ENCODE peak calls at places on chromosomes 4 and X, in six cellular contexts. S is HepG2, L is thoracic aorta, O is right lobe of liver, A is Panc1, X is cardiac muscle cell. I is an unnamed sample. For H3K36me3 and H3K4me1, the result is how much of the 10 kb centered on the place peaks cover.

GRCh38 chrX:118324588-118324987 is 21.3 kb upstream of the WDR44 start:
- DNase-seq in S (no peak), A (no peak), X (no peak), O (no peak), L (no peak), I (no peak)

GRCh38 chr4:53477038-53477565 is 99.7 kb downstream of the FIP1L1 start:
- DNase-seq in L (no peak), A (no peak), S (peak), X (no peak), O (no peak), I (no peak)

GRCh38 chr4:158656439-158656838 is 15.2 kb downstream of the C4orf46 start:
- DNase-seq in L (no peak), A (no peak), O (no peak), X (no peak), S (no peak), I (no peak)

GRCh38 chr4:12963912-12964311 is 520.2 kb downstream of the RAB28 start:
- DNase-seq in L (no peak), O (no peak), X (no peak), S (peak), A (no peak), I (no peak)

GRCh38 chrX:122626871-122627270 is 557.2 kb upstream of the GRIA3 start:
- DNase-seq in L (no peak), S (no peak), X (no peak), A (no peak), O (no peak), I (no peak)

GRCh38 chr4:151692821-151693504 is 67.8 kb downstream of the GATB start:
- DNase-seq in S (no peak), L (no peak), O (no peak), X (no peak), A (no peak), I (no peak)

GRCh38 chr4:132123870-132124623 is 1025.0 kb upstream of the PCDH10 start:
- DNase-seq in S (no peak), A (peak), O (no peak), L (no peak), X (peak), I (no peak)

GRCh38 chr4:86840858-86841257 is 8.3 kb downstream of the SLC10A6 start:
- DNase-seq in S (no peak), X (no peak), O (no peak), A (no peak), L (no peak), I (no peak)

GRCh38 chr4:128228778-128229457 is 58.7 kb downstream of the PGRMC2 start:
- DNase-seq in A (no peak), O (no peak), S (no peak), L (no peak), X (peak), I (no peak)

GRCh38 chr4:3204021-3204431 is 44.9 kb upstream of the MSANTD1 start:
- DNase-seq in O (peak), L (no peak), A (no peak), S (peak), X (peak), I (no peak)

GRCh38 chrX:10795721-10796120 is 175.3 kb upstream of the MID1 start:
- DNase-seq in X (no peak), A (no peak), L (no peak), O (no peak), S (no peak), I (no peak)

GRCh38 chr4:102823897-102824296 is 3.5 kb downstream of the UBE2D3 start:
- DNase-seq in O (no peak), L (no peak), X (no peak), S (no peak), A (no peak), I (no peak)

GRCh38 chr4:174216935-174217272 is 66.6 kb downstream of the FBXO8 start:
- DNase-seq in O (no peak), X (no peak), L (no peak), A (no peak), S (no peak), I (no peak)

GRCh38 chrX:150768132-150768485 is 74.9 kb downstream of the MTMR1 start:
- DNase-seq in O (no peak), S (no peak), A (no peak), L (no peak), X (peak), I (no peak)

GRCh38 chr4:76001760-76002159 is 5.5 kb downstream of the CXCL9 start:
- DNase-seq in S (no peak), A (no peak), X (no peak), L (no peak), O (no peak), I (no peak)

GRCh38 chr4:149521611-149522010 is 294.0 kb downstream of the IQCM start:
- DNase-seq in O (no peak), A (no peak), S (no peak), L (no peak), X (no peak), I (no peak)

GRCh38 chr4:2289311-2289954 is 27.5 kb upstream of the MXD4 start:
- DNase-seq in S (no peak), L (no peak), O (no peak), X (no peak), A (no peak), I (no peak)

GRCh38 chr4:33592701-33593100 is 2651.6 kb downstream of the ARAP2 start:
- DNase-seq in S (no peak), O (no peak), A (no peak), X (peak), L (no peak), I (no peak)

GRCh38 chr4:12949719-12950118 is 534.4 kb downstream of the RAB28 start:
- DNase-seq in X (no peak), A (no peak), L (no peak), O (peak), S (peak), I (no peak)

GRCh38 chr4:84814100-84814750 is 152.3 kb downstream of the WDFY3 start:
- DNase-seq in S (peak), A (peak), L (peak), X (peak), O (no peak), I (peak)

GRCh38 chr4:53019485-53020382 is 157.6 kb downstream of the RASL11B start:
- DNase-seq in O (peak), L (no peak), X (peak), A (no peak), S (peak), I (no peak)

GRCh38 chr4:7297881-7298280 is 105.5 kb downstream of the SORCS2 start:
- DNase-seq in X (no peak), O (no peak), L (no peak), A (no peak), S (no peak), I (no peak)

GRCh38 chrX:32269877-32270276 is 941.5 kb downstream of the DMD start:
- DNase-seq in O (no peak), L (no peak), A (no peak), X (no peak), S (no peak), I (no peak)

GRCh38 chrX:69070949-69071650 is 94.2 kb downstream of the PJA1 start:
- DNase-seq in A (no peak), O (peak), X (peak), S (no peak), L (peak), I (no peak)

GRCh38 chr4:7381890-7382633 is 52.7 kb downstream of the PSAPL1 start:
- DNase-seq in O (peak), X (no peak), L (no peak), S (no peak), A (no peak), I (no peak)

GRCh38 chr4:88097781-88098180 is 60.7 kb downstream of the ABCG2 start:
- DNase-seq in O (no peak), X (no peak), A (no peak), S (no peak), L (no peak), I (no peak)

GRCh38 chr4:89929425-89930272 is 35.0 kb downstream of the MMRN1 start:
- DNase-seq in S (no peak), L (no peak), X (no peak), A (no peak), O (no peak), I (no peak)

GRCh38 chr4:73714647-73715046 is 25.7 kb upstream of the CXCL8 start:
- DNase-seq in L (no peak), A (no peak), O (no peak), X (no peak), S (no peak), I (no peak)

GRCh38 chr4:19748911-19749473 is 502.7 kb upstream of the SLIT2 start:
- DNase-seq in S (no peak), A (no peak), O (no peak), X (peak), L (no peak), I (no peak)

GRCh38 chr4:140094701-140095420 is 59.1 kb downstream of the MAML3 start:
- DNase-seq in O (peak), A (no peak), L (no peak), S (no peak), X (no peak), I (peak)

GRCh38 chr4:173367285-173367684 is 3.5 kb upstream of the SAP30 start:
- DNase-seq in O (no peak), X (peak), A (no peak), L (no peak), S (no peak), I (no peak)

GRCh38 chr4:60992037-60992436 is 208.1 kb upstream of the ADGRL3 start:
- DNase-seq in A (no peak), S (no peak), O (no peak), L (no peak), X (no peak), I (no peak)

DNA sequence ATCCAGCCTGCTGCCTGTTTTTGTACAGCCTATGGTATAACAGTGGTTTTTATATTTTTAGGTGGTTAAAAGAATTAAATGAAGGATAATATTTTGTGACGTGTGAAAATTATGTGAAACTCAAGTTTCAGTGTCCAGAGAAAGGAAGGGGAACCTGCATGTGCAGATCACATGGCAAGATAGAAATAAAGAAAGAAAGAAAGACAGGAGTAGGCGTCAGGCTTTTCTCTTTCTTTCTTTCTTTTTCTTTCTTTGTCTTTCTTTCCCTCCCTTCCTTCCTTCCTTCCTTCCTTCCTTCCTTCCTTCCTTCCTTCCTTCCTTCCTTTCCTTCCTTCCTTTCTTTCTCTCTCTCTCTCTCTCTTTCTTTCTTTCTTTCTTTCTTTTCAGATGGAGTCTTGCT is 42.0 kb upstream of the HUWE1 start:
- DNase-seq in A (no peak), X (no peak), L (no peak), S (no peak), O (no peak), I (no peak)
- H3K36me3 ChIP-seq in A (under half), X (under half), L (under half), S (under half), O (under half), I (under half)

DNA sequence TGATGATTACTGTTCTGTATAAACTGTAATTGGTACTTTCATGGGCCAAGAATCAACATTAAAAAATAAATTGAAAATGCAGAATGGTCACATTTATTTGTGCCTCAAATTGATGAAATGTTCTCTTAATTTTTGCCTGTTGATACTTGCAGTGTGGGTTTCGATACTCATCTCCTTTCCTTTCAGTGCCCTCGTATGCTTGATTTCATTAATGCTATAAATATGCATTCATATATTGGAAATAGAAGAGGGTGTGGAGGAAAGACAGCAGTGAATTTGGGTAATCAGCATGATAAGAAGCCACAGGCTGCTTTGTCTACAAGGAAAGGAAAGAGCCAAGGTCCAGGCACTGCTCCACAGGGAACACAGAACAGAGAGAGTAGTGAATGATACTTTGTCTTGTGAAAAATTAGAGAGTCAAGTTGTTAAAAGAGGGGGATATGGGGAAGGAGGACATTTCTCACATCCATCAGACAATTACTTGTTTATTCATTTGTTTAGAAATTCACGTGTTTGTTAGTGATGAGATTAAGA is 1.0 kb upstream of the DDX60 start:
- DNase-seq in O (no peak), L (no peak), A (no peak), X (no peak), S (no peak), I (no peak)
- H3K4me3 ChIP-seq in O (no peak), L (peak), A (no peak), X (no peak), S (no peak), I (peak)

GRCh38 chr4:6275898-6276563 is 6.4 kb downstream of the WFS1 start:
- DNase-seq in L (no peak), A (no peak), O (no peak), X (no peak), S (peak), I (no peak)

GRCh38 chr4:6277935-6278800 is 8.5 kb downstream of the WFS1 start:
- DNase-seq in O (no peak), X (no peak), L (no peak), A (no peak), S (no peak), I (no peak)

GRCh38 chr4:6275351-6275750 is 5.7 kb downstream of the WFS1 start:
- DNase-seq in S (no peak), A (no peak), L (no peak), O (no peak), X (no peak), I (no peak)

GRCh38 chr4:6278801-6279197 is 9.1 kb downstream of the WFS1 start:
- DNase-seq in O (no peak), X (peak), A (no peak), L (no peak), S (peak), I (no peak)

DNA sequence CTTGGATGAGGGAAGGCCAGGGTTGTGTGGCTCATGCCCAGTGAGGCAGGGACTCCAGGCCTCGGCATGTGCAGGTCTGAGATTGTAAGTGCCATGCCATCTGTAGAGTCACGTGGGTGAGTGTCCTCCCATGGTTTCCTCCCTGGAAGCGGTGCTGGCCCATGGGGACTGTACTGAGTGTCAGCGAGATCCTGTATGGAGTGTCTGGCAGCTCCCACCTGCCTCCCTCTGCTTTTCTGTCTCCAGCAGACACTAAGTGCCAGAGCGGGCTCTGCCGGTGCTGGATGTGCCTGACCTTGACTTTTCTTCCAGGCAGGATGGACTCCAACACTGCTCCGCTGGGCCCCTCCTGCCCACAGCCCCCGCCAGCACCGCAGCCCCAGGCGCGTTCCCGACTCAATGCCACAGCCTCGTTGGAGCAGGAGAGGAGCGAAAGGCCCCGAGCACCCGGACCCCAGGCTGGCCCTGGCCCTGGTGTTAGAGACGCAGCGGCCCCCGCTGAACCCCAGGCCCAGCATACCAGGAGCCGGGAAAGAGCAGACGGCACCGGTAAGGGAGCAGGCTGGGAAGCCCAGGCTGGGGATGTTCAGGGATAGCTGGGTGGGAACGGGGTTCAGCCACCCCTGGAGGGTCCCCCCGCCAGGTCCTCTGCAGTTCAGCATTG is 7.6 kb downstream of the WFS1 start:
- DNase-seq in A (no peak), O (no peak), X (no peak), S (peak), L (no peak), I (no peak)
- H3K4me1 ChIP-seq in A (under half), O (under half), X (under half), S (half or more), L (under half), I (under half)

GRCh38 chr4:55439023-55439422 is 43.3 kb downstream of the TMEM165 start:
- DNase-seq in L (no peak), O (no peak), A (no peak), X (no peak), S (peak), I (no peak)
- H3K36me3 ChIP-seq in L (under half), O (under half), A (under half), X (half or more), S (under half), I (under half)

GRCh38 chr4:30840571-30840970 is 120.4 kb downstream of the PCDH7 start:
- DNase-seq in A (no peak), X (no peak), S (no peak), O (no peak), L (no peak), I (no peak)
- H3K4me3 ChIP-seq in A (no peak), X (no peak), S (no peak), O (no peak), L (peak), I (no peak)

GRCh38 chr4:56123547-56123946 is 174.8 kb downstream of the CEP135 start:
- DNase-seq in A (no peak), S (no peak), X (no peak), O (no peak), L (no peak), I (no peak)

GRCh38 chr4:56123051-56123450 is 174.3 kb downstream of the CEP135 start:
- DNase-seq in S (no peak), X (no peak), L (no peak), O (no peak), A (no peak), I (no peak)

GRCh38 chr4:56118055-56118454 is 169.3 kb downstream of the CEP135 start:
- DNase-seq in L (no peak), A (no peak), S (no peak), X (no peak), O (no peak), I (no peak)

GRCh38 chr4:56118845-56119244 is 170.1 kb downstream of the CEP135 start:
- DNase-seq in X (no peak), S (no peak), A (no peak), O (no peak), L (no peak), I (no peak)
- H3K4me1 ChIP-seq in X (under half), S (under half), A (under half), O (under half), L (under half), I (under half)